ENCODE peak calls at places on chromosomes 7 and 10, in five cellular contexts. G, B, T, X and N are unnamed samples.

GRCh38 chr10:20776384-20776783 is 120.7 kb downstream of the NEBL start:
- DNase-seq in G (no peak), B (no peak), T (no peak), X (no peak), N (no peak)

GRCh38 chr10:1154531-1154930 is 98.3 kb downstream of the WDR37 start:
- DNase-seq in G (no peak), B (no peak), T (no peak), X (no peak), N (no peak)

GRCh38 chr10:34432589-34432988 is 382.5 kb downstream of the PARD3 start:
- DNase-seq in G (no peak), B (no peak), T (no peak), X (no peak), N (no peak)

GRCh38 chr10:9243861-9244515 is 1189.5 kb downstream of the GATA3 start:
- DNase-seq in G (no peak), B (no peak), T (no peak), X (peak), N (peak)

GRCh38 chr10:124619195-124619594 is 125.0 kb downstream of the FAM53B start:
- DNase-seq in G (no peak), B (peak), T (no peak), X (no peak), N (no peak)

GRCh38 chr7:3092468-3092867 is 48.8 kb upstream of the CARD11 start:
- DNase-seq in G (peak), B (peak), T (peak), X (no peak), N (no peak)

GRCh38 chr10:132290631-132291030 is 17.1 kb downstream of the STK32C start:
- DNase-seq in G (no peak), B (no peak), T (no peak), X (no peak), N (no peak)

GRCh38 chr7:22123139-22123538 is 177.4 kb upstream of the CDCA7L start:
- DNase-seq in G (no peak), B (no peak), T (no peak), X (no peak), N (no peak)

GRCh38 chr7:94972296-94972695 is 64.9 kb downstream of the PPP1R9A start:
- DNase-seq in G (no peak), B (peak), T (no peak), X (no peak), N (no peak)

GRCh38 chr7:127035203-127035849 is 217.4 kb downstream of the GRM8 start:
- DNase-seq in G (no peak), B (no peak), T (no peak), X (no peak), N (no peak)

GRCh38 chr10:35903021-35903420 is 260.9 kb upstream of the FZD8 start:
- DNase-seq in G (no peak), B (no peak), T (no peak), X (no peak), N (no peak)

GRCh38 chr7:87480386-87480785 is 4.9 kb upstream of the ABCB4 start:
- DNase-seq in G (no peak), B (peak), T (no peak), X (no peak), N (no peak)

GRCh38 chr10:102997998-102998397 is 79.9 kb downstream of the CNNM2 start:
- DNase-seq in G (no peak), B (no peak), T (no peak), X (no peak), N (no peak)

GRCh38 chr10:71516890-71517289 is 120.2 kb downstream of the CDH23 start:
- DNase-seq in G (no peak), B (no peak), T (no peak), X (no peak), N (no peak)

GRCh38 chr7:129951076-129952011 is 1.4 kb downstream of the UBE2H start:
- DNase-seq in G (no peak), B (peak), T (no peak), X (peak), N (peak)

GRCh38 chr10:19421664-19422063 is 373.1 kb downstream of the MALRD1 start:
- DNase-seq in G (no peak), B (no peak), T (no peak), X (no peak), N (no peak)

GRCh38 chr10:71068811-71069411 is 143.5 kb upstream of the UNC5B start:
- DNase-seq in G (no peak), B (peak), T (no peak), X (peak), N (peak)

GRCh38 chr10:19869370-19869769 is 53.1 kb downstream of the PLXDC2 start:
- DNase-seq in G (no peak), B (no peak), T (no peak), X (no peak), N (no peak)

GRCh38 chr7:2529161-2530075 is 9.8 kb downstream of the LFNG start:
- DNase-seq in G (peak), B (peak), T (peak), X (peak), N (peak)

GRCh38 chr10:109902992-109903947 is 20.0 kb downstream of the XPNPEP1 start:
- DNase-seq in G (no peak), B (no peak), T (no peak), X (no peak), N (no peak)

GRCh38 chr7:127317447-127317961 is 64.8 kb upstream of the GRM8 start:
- DNase-seq in G (no peak), B (no peak), T (no peak), X (no peak), N (no peak)

GRCh38 chr10:29379208-29379607 is 90.3 kb downstream of the LYZL1 start:
- DNase-seq in G (no peak), B (no peak), T (no peak), X (no peak), N (no peak)

GRCh38 chr10:98405422-98405821 is 9.6 kb downstream of the PYROXD2 start:
- DNase-seq in G (no peak), B (no peak), T (no peak), X (peak), N (no peak)

GRCh38 chr10:5545778-5546710 is 21.3 kb downstream of the CALML3 start:
- DNase-seq in G (no peak), B (peak), T (no peak), X (no peak), N (no peak)

GRCh38 chr10:25226775-25227682 is 52.2 kb downstream of the GPR158 start:
- DNase-seq in G (no peak), B (peak), T (no peak), X (no peak), N (peak)

GRCh38 chr10:102208311-102209035 is 17.6 kb upstream of the ELOVL3 start:
- DNase-seq in G (no peak), B (no peak), T (no peak), X (no peak), N (no peak)

GRCh38 chr10:53223846-53224245 is 451.3 kb upstream of the MBL2 start:
- DNase-seq in G (no peak), B (no peak), T (no peak), X (no peak), N (no peak)

GRCh38 chr10:114767589-114768393 is 53.8 kb upstream of the FHIP2A start:
- DNase-seq in G (peak), B (no peak), T (no peak), X (no peak), N (no peak)

GRCh38 chr7:150940446-150941102 is 37.5 kb downstream of the KCNH2 start:
- DNase-seq in G (no peak), B (no peak), T (no peak), X (no peak), N (no peak)

GRCh38 chr10:94042001-94042813 is 48.5 kb downstream of the PLCE1 start:
- DNase-seq in G (no peak), B (peak), T (no peak), X (no peak), N (no peak)

GRCh38 chr7:5218564-5219360 is 28.7 kb downstream of the WIPI2 start:
- DNase-seq in G (peak), B (no peak), T (no peak), X (no peak), N (peak)

GRCh38 chr10:128324058-128324457 is 197.8 kb upstream of the MKI67 start:
- DNase-seq in G (no peak), B (no peak), T (no peak), X (no peak), N (no peak)

GRCh38 chr10:78362406-78363022 is 328.9 kb downstream of the RPS24 start:
- DNase-seq in G (no peak), B (no peak), T (no peak), X (no peak), N (peak)

GRCh38 chr7:80785961-80786360 is 132.9 kb downstream of the SEMA3C start:
- DNase-seq in G (no peak), B (peak), T (no peak), X (no peak), N (no peak)

GRCh38 chr7:137488038-137488437 is 144.5 kb upstream of the PTN start:
- DNase-seq in G (no peak), B (peak), T (no peak), X (no peak), N (no peak)

GRCh38 chr10:105855791-105856190 is 1214.7 kb downstream of the SORCS3 start:
- DNase-seq in G (no peak), B (peak), T (no peak), X (no peak), N (no peak)

GRCh38 chr7:147759327-147759943 is 831.1 kb upstream of the C7orf33 start:
- DNase-seq in G (no peak), B (no peak), T (no peak), X (no peak), N (no peak)